ENCODE peak calls at places on chromosomes 4 and X, in five cellular contexts. J is stimulated activated CD4-positive, alpha-beta T cell treated with anti-CD3 and anti-CD28 coated beads, Interleukin-12 subunit alpha, Interleukin-12 subunit beta, amount 100 ng/mL, for 4 hours; F is T-cell; W is pancreas; U is A673. Y is an unnamed sample.
A peak's percentile ranks its signal among the peaks of the same experiment; 100 is the strongest.

GRCh38 chr4:37837446-37837845 is 11.0 kb downstream of the PGM2 start:
- DNase-seq in J (no peak), F (no peak), W (no peak), U (peak; percentile 83), Y (peak; percentile 36)

GRCh38 chr4:117971406-117971805 is 62.9 kb upstream of the NDST3 start:
- DNase-seq in J (no peak), F (no peak), W (no peak), U (peak; percentile 92), Y (no peak)

GRCh38 chrX:314049-314448 is 4.5 kb downstream of the GTPBP6 start:
- DNase-seq in J (no peak), F (no peak), W (no peak), U (no peak), Y (no peak)

GRCh38 chrX:38458071-38458470 is 103.3 kb upstream of the TSPAN7 start:
- DNase-seq in J (no peak), F (no peak), W (no peak), U (peak; percentile 6), Y (no peak)

GRCh38 chr4:55635282-55635681 is 816 bp downstream of the NMU start:
- DNase-seq in J (no peak), F (no peak), W (no peak), U (peak; percentile 1), Y (no peak)

GRCh38 chr4:70969076-70969475 is 24.4 kb upstream of the DCK start:
- DNase-seq in J (no peak), F (no peak), W (no peak), U (no peak), Y (no peak)

GRCh38 chr4:31557444-31557843 is 837.3 kb downstream of the PCDH7 start:
- DNase-seq in J (no peak), F (no peak), W (no peak), U (no peak), Y (peak; percentile 0)

GRCh38 chr4:108171541-108172230 is 3.0 kb upstream of the LEF1 start:
- DNase-seq in J (peak; percentile 53), F (peak; percentile 69), W (no peak), U (no peak), Y (no peak)

GRCh38 chr4:7894098-7894676 is 45.5 kb downstream of the AFAP1 start:
- DNase-seq in J (no peak), F (no peak), W (no peak), U (no peak), Y (no peak)

GRCh38 chr4:63563288-63564014 is 845.8 kb downstream of the TECRL start:
- DNase-seq in J (no peak), F (no peak), W (no peak), U (no peak), Y (no peak)

GRCh38 chrX:154547245-154548027 is at the start of gene IKBKG:
- DNase-seq in J (peak; percentile 80), F (peak; percentile 85), W (peak; percentile 85), U (peak; percentile 92), Y (peak; percentile 83)

GRCh38 chrX:136268051-136269048 is 17.1 kb upstream of the MAP7D3 start:
- DNase-seq in J (peak; percentile 21), F (peak; percentile 29), W (peak; percentile 6), U (peak; percentile 58), Y (no peak)

GRCh38 chr4:38870098-38870850 is 2.7 kb downstream of the FAM114A1 start:
- DNase-seq in J (no peak), F (no peak), W (no peak), U (no peak), Y (no peak)

GRCh38 chr4:165651901-165652300 is 221.1 kb upstream of the TLL1 start:
- DNase-seq in J (no peak), F (no peak), W (no peak), U (no peak), Y (no peak)

GRCh38 chr4:147250062-147250461 is 230.8 kb upstream of the EDNRA start:
- DNase-seq in J (no peak), F (no peak), W (no peak), U (no peak), Y (no peak)

GRCh38 chr4:49032440-49033161 is 46.5 kb downstream of the CWH43 start:
- DNase-seq in J (no peak), F (no peak), W (no peak), U (peak; percentile 58), Y (peak; percentile 19)

GRCh38 chr4:141851246-141851891 is 215.0 kb downstream of the IL15 start:
- DNase-seq in J (no peak), F (no peak), W (no peak), U (no peak), Y (no peak)

GRCh38 chr4:8724436-8725070 is 132.0 kb downstream of the CPZ start:
- DNase-seq in J (no peak), F (no peak), W (no peak), U (no peak), Y (no peak)

GRCh38 chr4:16573744-16574143 is 324.7 kb downstream of the LDB2 start:
- DNase-seq in J (no peak), F (no peak), W (no peak), U (no peak), Y (no peak)

GRCh38 chr4:144288011-144288903 is 147.7 kb upstream of the GYPA start:
- DNase-seq in J (no peak), F (no peak), W (no peak), U (no peak), Y (no peak)

GRCh38 chr4:41200486-41201017 is 13.8 kb downstream of the APBB2 start:
- DNase-seq in J (no peak), F (no peak), W (no peak), U (no peak), Y (no peak)

GRCh38 chr4:23889368-23889767 is 479 bp downstream of the PPARGC1A start:
- DNase-seq in J (no peak), F (no peak), W (no peak), U (no peak), Y (no peak)

GRCh38 chrX:71911023-71911730 is 532 bp downstream of the NHSL2 start:
- DNase-seq in J (peak; percentile 24), F (no peak), W (no peak), U (no peak), Y (no peak)

GRCh38 chr4:8240211-8241041 is 29.1 kb upstream of the HTRA3 start:
- DNase-seq in J (no peak), F (no peak), W (no peak), U (no peak), Y (no peak)

GRCh38 chrX:118770133-118770760 is 42.8 kb downstream of the IL13RA1 start:
- DNase-seq in J (no peak), F (no peak), W (no peak), U (no peak), Y (no peak)